ENCODE peak calls at places on chromosomes 4 and X, in four cellular contexts. W is A673, E is transverse colon, Q is breast epithelium. K is an unnamed sample.

GRCh38 chrX:119398974-119399771 is at the start of gene SLC25A43:
- DNase-seq in W (no peak), E (peak; percentile 57), Q (no peak), K (no peak)

GRCh38 chrX:68833855-68834331 is 5.1 kb downstream of the EFNB1 start:
- DNase-seq in W (no peak), E (peak; percentile 57), Q (no peak), K (no peak)

GRCh38 chrX:40550069-40550468 is 30.7 kb upstream of the ATP6AP2 start:
- DNase-seq in W (no peak), E (no peak), Q (no peak), K (peak; percentile 94)

GRCh38 chrX:140050906-140051305 is 85.6 kb upstream of the CXorf66 start:
- DNase-seq in W (peak; percentile 44), E (no peak), Q (no peak), K (no peak)

GRCh38 chr4:149709640-149710039 is 106.0 kb downstream of the IQCM start:
- DNase-seq in W (no peak), E (no peak), Q (no peak), K (no peak)

GRCh38 chr4:25943312-25943711 is 29.3 kb downstream of the SMIM20 start:
- DNase-seq in W (no peak), E (no peak), Q (no peak), K (no peak)

GRCh38 chrX:105051364-105051763 is 169.1 kb downstream of the TEX13A start:
- DNase-seq in W (no peak), E (no peak), Q (no peak), K (no peak)

GRCh38 chr4:8830611-8831200 is 40.9 kb downstream of the HMX1 start:
- DNase-seq in W (no peak), E (peak; percentile 2), Q (peak; percentile 6), K (no peak)

GRCh38 chr4:112058433-112058832 is 86.8 kb upstream of the FAM241A start:
- DNase-seq in W (no peak), E (no peak), Q (no peak), K (no peak)

GRCh38 chr4:113446019-113446418 is 315.5 kb downstream of the CAMK2D start:
- DNase-seq in W (no peak), E (no peak), Q (no peak), K (no peak)

GRCh38 chrX:1248381-1249061 is 20.1 kb upstream of the CSF2RA start:
- DNase-seq in W (peak; percentile 66), E (no peak), Q (no peak), K (peak; percentile 53)

GRCh38 chr4:169254546-169254983 is 16.2 kb downstream of the SH3RF1 start:
- DNase-seq in W (peak; percentile 39), E (no peak), Q (no peak), K (no peak)

GRCh38 chrX:80485543-80485942 is 65.3 kb downstream of the TENT5D start:
- DNase-seq in W (no peak), E (no peak), Q (no peak), K (no peak)

GRCh38 chrX:80486299-80486698 is 66.1 kb downstream of the TENT5D start:
- DNase-seq in W (no peak), E (no peak), Q (no peak), K (no peak)

GRCh38 chrX:80489166-80489565 is 68.9 kb downstream of the TENT5D start:
- DNase-seq in W (no peak), E (no peak), Q (no peak), K (no peak)
- TF ChIP-seq CTCF in W (no peak), E (no peak), Q (no peak), K (no peak)

GRCh38 chrX:2383735-2384134 is 117.0 kb downstream of the DHRSX start:
- DNase-seq in W (no peak), E (peak; percentile 53), Q (no peak), K (no peak)
- H3K27ac ChIP-seq in W (no peak overlapping the region), E (peak overlapping the region; percentile 75), Q (no peak overlapping the region), K (no peak overlapping the region)

DNA sequence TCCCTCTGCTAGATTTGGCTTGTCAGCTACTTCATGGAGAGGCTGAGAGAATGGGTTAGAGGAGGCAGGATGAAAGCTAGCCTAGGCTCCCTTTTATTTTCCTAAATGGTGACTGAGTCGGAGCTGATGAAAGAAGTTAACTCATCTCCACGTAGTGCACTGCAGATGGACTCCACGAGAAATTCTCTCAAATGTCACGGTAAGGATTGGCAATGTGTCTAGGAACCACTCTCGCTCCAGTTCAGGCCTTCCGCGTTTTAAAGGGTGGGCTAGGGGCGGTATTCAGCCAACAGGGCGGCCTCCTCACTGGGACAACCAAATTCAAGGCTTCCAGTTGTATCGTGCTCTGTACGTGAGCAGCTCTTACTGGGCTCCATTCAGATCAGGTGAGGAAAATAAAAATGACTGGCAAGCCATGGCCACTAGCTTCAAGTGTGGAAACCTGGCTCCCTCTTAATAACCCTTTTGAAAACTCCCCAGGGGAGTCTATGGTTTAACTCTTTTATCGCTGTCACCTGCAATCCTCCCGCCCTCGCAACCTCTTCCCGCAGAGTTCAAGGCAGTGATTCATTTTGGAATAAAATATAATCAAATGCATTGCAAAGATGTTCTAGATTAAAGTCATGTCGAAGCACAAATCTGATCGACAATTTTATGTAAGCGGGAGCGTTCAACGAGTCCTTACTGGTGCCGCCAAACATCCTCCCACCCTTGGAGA is 1.3 kb downstream of the SPOCK3 start:
- DNase-seq in W (no peak), E (no peak), Q (no peak), K (no peak)
- H3K4me3 ChIP-seq in W (no peak overlapping the region), E (no peak overlapping the region), Q (no peak overlapping the region), K (no peak overlapping the region)

DNA sequence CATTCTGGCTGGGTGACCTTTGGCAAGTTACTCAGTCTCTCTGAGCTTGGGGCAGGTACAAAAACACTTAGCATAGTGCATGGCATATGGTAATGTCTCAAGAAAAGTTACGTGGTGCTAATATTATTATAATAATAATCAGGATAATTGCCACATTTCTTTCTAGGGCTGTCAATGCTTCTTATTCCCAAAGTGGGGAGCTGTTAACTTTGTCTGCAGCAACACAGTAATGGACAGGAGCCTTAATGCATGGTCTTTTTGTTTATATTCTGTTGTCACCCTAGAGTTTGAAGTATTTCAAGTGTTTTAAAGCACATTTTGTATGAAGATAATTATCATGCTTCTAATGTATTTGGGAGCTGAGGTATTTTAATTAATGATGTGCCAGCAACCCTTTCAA is 121.8 kb downstream of the FHIP1A start:
- DNase-seq in W (no peak), E (no peak), Q (no peak), K (no peak)
- TF ChIP-seq CTCF in W (no peak), E (peak; percentile 15), Q (no peak), K (peak; percentile 64)

GRCh38 chr4:156954598-156954997 is 17.0 kb downstream of the PDGFC start:
- DNase-seq in W (peak; percentile 69), E (no peak), Q (no peak), K (no peak)

GRCh38 chr4:156956359-156956758 is 15.2 kb downstream of the PDGFC start:
- DNase-seq in W (no peak), E (no peak), Q (no peak), K (no peak)

GRCh38 chr4:156956947-156957346 is 14.7 kb downstream of the PDGFC start:
- DNase-seq in W (no peak), E (no peak), Q (no peak), K (no peak)

GRCh38 chr4:156952078-156952759 is 19.4 kb downstream of the PDGFC start:
- DNase-seq in W (no peak), E (no peak), Q (no peak), K (no peak)

GRCh38 chr4:156953951-156954350 is 17.6 kb downstream of the PDGFC start:
- DNase-seq in W (no peak), E (no peak), Q (no peak), K (no peak)
- H3K27ac ChIP-seq in W (no peak overlapping the region), E (no peak overlapping the region), Q (no peak overlapping the region), K (no peak overlapping the region)